ENCODE peak calls at places on chromosome 6, in four cellular contexts. Z, P, H and X are unnamed samples.

GRCh38 chr6:131980791-131981623 is 29.8 kb upstream of the CCN2 start:
- DNase-seq in Z (no peak), P (peak; percentile 59), H (peak; percentile 38), X (no peak)

GRCh38 chr6:31020057-31020456 is 9.8 kb downstream of the MUC22 start:
- DNase-seq in Z (no peak), H (no peak), P (no peak), X (no peak)

GRCh38 chr6:90466191-90466940 is 120.5 kb downstream of the MAP3K7 start:
- DNase-seq in P (no peak), H (peak; percentile 31), Z (no peak), X (no peak)

GRCh38 chr6:44681782-44682181 is 294.3 kb downstream of the CDC5L start:
- DNase-seq in Z (no peak), P (no peak), H (no peak), X (no peak)

GRCh38 chr6:116376149-116376548 is 5.4 kb downstream of the DSE start:
- DNase-seq in Z (no peak), P (no peak), H (no peak), X (no peak)

GRCh38 chr6:108760158-108761050 is 87.8 kb upstream of the ARMC2 start:
- DNase-seq in P (no peak), Z (no peak), H (peak; percentile 49), X (peak; percentile 60)

GRCh38 chr6:26195376-26195923 is 108.2 kb downstream of the HFE start:
- DNase-seq in P (peak; percentile 82), H (peak; percentile 92), Z (peak; percentile 90), X (peak; percentile 89)

GRCh38 chr6:146047356-146047755 is 18.5 kb downstream of the GRM1 start:
- DNase-seq in Z (no peak), P (no peak), H (no peak), X (no peak)

GRCh38 chr6:26249959-26250805 is 114.8 kb upstream of the BTN3A2 start:
- DNase-seq in Z (peak; percentile 71), P (peak; percentile 82), H (peak; percentile 88), X (peak; percentile 72)

GRCh38 chr6:5597413-5597812 is 336.1 kb downstream of the FARS2 start:
- DNase-seq in P (no peak), Z (no peak), H (no peak), X (no peak)

GRCh38 chr6:117075218-117075617 is 190.1 kb upstream of the VGLL2 start:
- DNase-seq in P (no peak), Z (no peak), H (no peak), X (no peak)

GRCh38 chr6:122717350-122717749 is 62.2 kb upstream of the FABP7 start:
- DNase-seq in H (no peak), Z (no peak), P (no peak), X (no peak)

GRCh38 chr6:4224082-4224978 is 89.0 kb upstream of the ECI2 start:
- DNase-seq in Z (no peak), H (peak; percentile 74), P (no peak), X (no peak)

GRCh38 chr6:76774750-76775396 is 688.4 kb downstream of the HTR1B start:
- DNase-seq in P (no peak), H (peak; percentile 42), Z (no peak), X (no peak)

GRCh38 chr6:21594427-21595264 is 1.1 kb downstream of the SOX4 start:
- DNase-seq in H (peak; percentile 63), P (peak; percentile 58), Z (peak; percentile 89), X (peak; percentile 83)

GRCh38 chr6:161359617-161359945 is 85.7 kb upstream of the AGPAT4 start:
- DNase-seq in Z (no peak), H (no peak), P (no peak), X (no peak)

DNA sequence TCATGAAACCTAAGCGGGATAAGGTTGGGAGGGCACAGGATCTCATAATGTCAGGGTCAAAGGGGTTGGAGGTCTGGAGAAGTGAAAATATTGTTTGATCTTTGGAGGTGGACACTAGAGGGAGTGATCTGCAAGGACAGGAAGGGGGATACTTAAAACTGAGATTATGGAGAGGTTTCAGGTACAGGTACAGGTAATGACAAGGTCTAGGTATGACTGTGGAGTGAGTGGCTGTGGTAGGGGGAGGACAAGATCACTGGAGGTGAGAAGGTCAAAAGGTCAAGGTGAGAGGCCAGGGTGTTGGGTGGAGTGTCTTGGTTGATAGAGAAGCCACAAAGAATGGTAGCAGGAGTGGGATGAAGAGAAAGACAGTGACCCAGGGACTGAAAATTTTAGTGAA is 16.8 kb upstream of the NOTCH4 start:
- DNase-seq in H (no peak), Z (no peak), P (no peak), X (no peak)
- TF ChIP-seq CTCF in H (no peak), Z (no peak), P (no peak), X (no peak)

DNA sequence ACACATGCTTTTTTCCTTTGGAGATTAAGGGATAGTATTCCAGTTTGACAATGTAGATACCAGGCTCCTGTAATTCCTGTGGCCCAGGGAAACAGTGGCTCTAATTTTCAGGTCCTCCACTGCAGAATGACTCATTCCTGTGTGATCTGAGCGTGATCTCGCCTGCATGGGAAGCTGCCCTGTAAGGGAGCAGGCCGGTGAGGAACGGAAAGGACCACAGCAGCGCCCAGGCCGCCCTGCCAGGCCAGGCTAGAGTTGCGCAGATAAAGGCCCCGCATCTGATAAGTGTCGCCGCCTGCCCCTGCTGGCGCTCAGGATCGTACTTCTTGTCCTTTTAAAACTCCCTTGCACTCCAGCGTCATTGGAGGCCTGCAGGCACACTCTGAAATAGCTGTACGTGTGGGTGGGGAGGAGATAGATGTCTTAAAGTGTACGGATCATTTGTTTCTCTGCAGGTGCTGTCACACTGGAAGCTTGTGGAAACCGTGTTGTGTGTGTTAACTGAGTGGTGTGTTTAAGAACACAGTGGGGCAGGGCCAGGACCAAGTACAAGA is 60.7 kb downstream of the SYNJ2 start:
- DNase-seq in H (peak; percentile 84), Z (peak; percentile 51), P (peak; percentile 51), X (peak; percentile 57)
- H3K27ac ChIP-seq in H (peak overlapping the region; percentile 93), Z (no peak overlapping the region), P (peak overlapping the region; percentile 100), X (peak overlapping the region; percentile 91)

GRCh38 chr6:154448448-154449096 is 61.9 kb downstream of the CNKSR3 start:
- DNase-seq in P (no peak), Z (no peak), H (peak; percentile 37), X (no peak)
- TF ChIP-seq CTCF in P (no peak), Z (peak; percentile 16), H (no peak), X (peak; percentile 18)

DNA sequence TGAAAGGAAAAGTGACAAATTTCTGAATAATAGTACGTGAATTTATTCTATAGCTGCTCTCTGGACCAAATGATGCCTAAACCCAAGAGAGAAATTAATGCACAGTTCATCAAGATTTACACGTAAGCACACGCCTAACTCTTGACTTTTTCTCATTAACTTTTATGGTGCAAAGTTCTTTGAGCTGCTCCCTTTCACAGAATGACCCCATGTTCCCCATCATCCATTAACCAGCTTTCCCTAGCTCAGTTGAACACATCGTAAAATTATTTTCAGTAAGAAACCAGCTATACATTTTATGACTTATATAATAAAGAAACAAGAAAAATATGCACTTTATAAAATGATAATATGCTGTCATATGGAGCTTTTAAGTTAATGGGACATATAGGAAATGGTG is 54.3 kb downstream of the ID4 start:
- DNase-seq in P (no peak), H (no peak), Z (no peak), X (no peak)
- H3K27ac ChIP-seq in P (no peak overlapping the region), H (no peak overlapping the region), Z (no peak overlapping the region), X (no peak overlapping the region)

GRCh38 chr6:53546256-53546655 is 1.4 kb upstream of the GCLC start:
- DNase-seq in P (no peak), Z (no peak), H (no peak), X (no peak)

GRCh38 chr6:53544050-53544499 is 826 bp downstream of the GCLC start:
- DNase-seq in H (peak; percentile 37), P (no peak), Z (no peak), X (no peak)

GRCh38 chr6:53547166-53547814 is 2.4 kb upstream of the GCLC start:
- DNase-seq in H (peak; percentile 21), P (no peak), Z (no peak), X (no peak)

GRCh38 chr6:53544500-53545308 is at the start of gene GCLC:
- DNase-seq in Z (peak; percentile 94), P (peak; percentile 94), H (peak; percentile 96), X (peak; percentile 79)

GRCh38 chr6:53547815-53548496 is 3.1 kb upstream of the GCLC start:
- DNase-seq in H (peak; percentile 98), P (peak; percentile 96), Z (peak; percentile 97), X (peak; percentile 93)
- TF ChIP-seq CTCF in H (no peak), P (no peak), Z (no peak), X (no peak)

DNA sequence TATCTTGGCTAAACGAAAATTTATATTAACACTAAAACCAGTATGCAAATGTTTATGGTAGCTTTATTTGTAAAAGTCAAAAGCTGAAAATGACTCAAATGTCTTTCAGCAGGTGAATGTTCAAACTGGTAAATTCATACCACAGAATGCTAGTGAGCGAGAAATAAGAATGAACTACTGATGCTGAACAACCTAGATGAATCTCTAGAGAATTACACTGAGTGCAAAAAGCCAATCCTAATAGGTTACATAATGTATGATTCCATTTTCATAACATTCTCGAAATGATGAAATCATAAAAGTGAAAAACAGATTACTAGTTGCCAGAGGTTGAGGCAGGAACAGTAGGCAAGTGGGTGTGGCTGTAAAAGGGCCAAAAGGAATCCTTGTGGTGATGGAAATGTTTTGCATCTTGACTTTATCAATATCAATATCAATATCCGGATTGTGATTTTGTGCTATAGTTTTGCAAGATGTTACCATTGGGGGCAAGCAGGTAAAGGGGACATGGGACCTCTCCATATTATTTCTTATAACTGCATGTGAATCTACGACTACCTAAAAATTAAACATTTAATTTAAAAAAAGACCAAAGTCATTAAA is 26.1 kb downstream of the ZNF311 start:
- DNase-seq in Z (no peak), P (no peak), H (no peak), X (no peak)
- H3K27ac ChIP-seq in Z (no peak overlapping the region), P (no peak overlapping the region), H (no peak overlapping the region), X (no peak overlapping the region)

GRCh38 chr6:46706464-46706863 is 18.8 kb downstream of the TDRD6 start:
- DNase-seq in P (no peak), Z (no peak), H (no peak), X (no peak)

DNA sequence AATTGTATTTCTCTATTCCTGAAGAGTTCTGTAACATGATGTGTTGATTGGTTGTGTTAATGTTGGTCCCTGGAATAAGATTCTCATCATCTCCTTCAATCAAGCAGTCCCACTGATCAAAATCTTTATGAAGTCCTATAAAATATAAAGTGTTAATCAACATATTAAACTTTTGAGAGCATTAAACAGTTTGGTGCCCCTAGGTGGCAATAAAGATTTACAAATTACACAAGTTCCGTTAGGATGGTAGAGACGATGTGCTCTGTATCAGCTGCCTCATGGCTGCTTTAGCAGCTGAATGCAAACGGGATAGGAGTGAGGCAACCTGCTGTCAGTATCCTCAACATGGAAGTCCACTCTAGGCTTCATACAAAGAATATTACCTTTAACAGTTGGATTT is 16.9 kb downstream of the TDRD6 start:
- DNase-seq in Z (no peak), P (peak; percentile 37), H (no peak), X (no peak)
- TF ChIP-seq CTCF in Z (no peak), P (no peak), H (no peak), X (no peak)